ENCODE peak calls at places on chromosomes 7 and 10, in eight cellular contexts. One of them, this sample, is unnamed.

GRCh38 chr7:131166066-131166465 is 161.6 kb upstream of the MKLN1 start:
- DNase-seq in Peyer's patch: no peak
- DNase-seq in pancreas: no peak
- DNase-seq in spleen: no peak
- DNase-seq in testis: no peak
- DNase-seq in heart right ventricle: no peak
- DNase-seq in CD8-positive, alpha-beta T cell: no peak
- DNase-seq in heart left ventricle: no peak
- DNase-seq in this sample: no peak

GRCh38 chr7:17054206-17054605 is 172.4 kb upstream of the AGR3 start:
- DNase-seq in Peyer's patch: no peak
- DNase-seq in pancreas: no peak
- DNase-seq in spleen: no peak
- DNase-seq in testis: no peak
- DNase-seq in heart right ventricle: no peak
- DNase-seq in CD8-positive, alpha-beta T cell: no peak
- DNase-seq in heart left ventricle: no peak
- DNase-seq in this sample: no peak

GRCh38 chr10:17228081-17229015 is at the start of gene VIM:
- DNase-seq in Peyer's patch: peak; percentile 78
- DNase-seq in pancreas: peak; percentile 79
- DNase-seq in spleen: peak; percentile 95
- DNase-seq in testis: peak; percentile 92
- DNase-seq in heart right ventricle: peak; percentile 89
- DNase-seq in CD8-positive, alpha-beta T cell: peak; percentile 65
- DNase-seq in heart left ventricle: peak; percentile 92
- DNase-seq in this sample: peak; percentile 70

GRCh38 chr7:107973861-107974260 is 29.1 kb downstream of the LAMB1 start:
- DNase-seq in Peyer's patch: no peak
- DNase-seq in pancreas: no peak
- DNase-seq in spleen: no peak
- DNase-seq in testis: no peak
- DNase-seq in heart right ventricle: no peak
- DNase-seq in CD8-positive, alpha-beta T cell: no peak
- DNase-seq in heart left ventricle: no peak
- DNase-seq in this sample: no peak

GRCh38 chr10:98577578-98577977 is 130.8 kb upstream of the HPS1 start:
- DNase-seq in Peyer's patch: no peak
- DNase-seq in pancreas: no peak
- DNase-seq in spleen: no peak
- DNase-seq in testis: no peak
- DNase-seq in heart right ventricle: no peak
- DNase-seq in CD8-positive, alpha-beta T cell: no peak
- DNase-seq in heart left ventricle: no peak
- DNase-seq in this sample: no peak

GRCh38 chr10:60334991-60335390 is 54.7 kb downstream of the ANK3 start:
- DNase-seq in Peyer's patch: no peak
- DNase-seq in pancreas: no peak
- DNase-seq in spleen: no peak
- DNase-seq in testis: no peak
- DNase-seq in heart right ventricle: no peak
- DNase-seq in CD8-positive, alpha-beta T cell: no peak
- DNase-seq in heart left ventricle: no peak
- DNase-seq in this sample: no peak

GRCh38 chr7:28135760-28136159 is 44.8 kb downstream of the JAZF1 start:
- DNase-seq in Peyer's patch: no peak
- DNase-seq in pancreas: no peak
- DNase-seq in spleen: no peak
- DNase-seq in testis: no peak
- DNase-seq in heart right ventricle: no peak
- DNase-seq in CD8-positive, alpha-beta T cell: no peak
- DNase-seq in heart left ventricle: no peak
- DNase-seq in this sample: no peak

GRCh38 chr10:95346715-95347401 is 56.1 kb upstream of the PDLIM1 start:
- DNase-seq in Peyer's patch: no peak
- DNase-seq in pancreas: no peak
- DNase-seq in spleen: no peak
- DNase-seq in testis: no peak
- DNase-seq in heart right ventricle: no peak
- DNase-seq in CD8-positive, alpha-beta T cell: no peak
- DNase-seq in heart left ventricle: no peak
- DNase-seq in this sample: no peak

GRCh38 chr7:64619705-64620104 is 46.2 kb upstream of the ZNF107 start:
- DNase-seq in Peyer's patch: no peak
- DNase-seq in pancreas: no peak
- DNase-seq in spleen: no peak
- DNase-seq in testis: no peak
- DNase-seq in heart right ventricle: no peak
- DNase-seq in CD8-positive, alpha-beta T cell: no peak
- DNase-seq in heart left ventricle: no peak
- DNase-seq in this sample: no peak

GRCh38 chr7:120988591-120989299 is at the start of gene CPED1:
- DNase-seq in Peyer's patch: peak; percentile 72
- DNase-seq in pancreas: peak; percentile 51
- DNase-seq in spleen: peak; percentile 92
- DNase-seq in testis: peak; percentile 76
- DNase-seq in heart right ventricle: peak; percentile 84
- DNase-seq in CD8-positive, alpha-beta T cell: no peak
- DNase-seq in heart left ventricle: peak; percentile 89
- DNase-seq in this sample: peak; percentile 61

DNA sequence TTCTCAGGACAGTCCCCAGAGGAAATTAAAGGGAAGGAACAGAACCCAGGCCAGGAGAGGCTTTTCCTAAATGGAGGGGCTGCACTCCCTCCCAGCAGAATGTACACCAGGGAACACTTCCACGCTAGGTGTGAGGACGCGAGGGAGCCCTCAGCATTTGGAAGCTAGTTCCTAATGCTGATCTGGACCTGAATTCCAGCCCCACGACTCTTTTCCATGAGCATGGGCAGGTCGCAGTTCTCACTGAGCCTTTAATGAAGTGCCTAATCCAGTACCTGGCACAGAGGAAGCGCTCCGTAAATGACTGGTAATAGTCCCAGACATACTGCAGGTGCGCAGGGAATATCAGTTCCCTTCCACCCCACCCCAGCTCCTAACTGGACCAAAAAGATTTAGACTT is 1.1 kb downstream of the ALOX5 start:
- DNase-seq in Peyer's patch: no peak
- DNase-seq in pancreas: no peak
- DNase-seq in spleen: peak; percentile 67
- DNase-seq in testis: no peak
- DNase-seq in heart right ventricle: no peak
- DNase-seq in CD8-positive, alpha-beta T cell: no peak
- DNase-seq in heart left ventricle: no peak
- DNase-seq in this sample: no peak
- H3K36me3 ChIP-seq in Peyer's patch: no peaks in the 10 kb centered on the region
- H3K36me3 ChIP-seq in pancreas: no peaks in the 10 kb centered on the region
- H3K36me3 ChIP-seq in spleen: no peaks in the 10 kb centered on the region
- H3K36me3 ChIP-seq in testis: no peaks in the 10 kb centered on the region
- H3K36me3 ChIP-seq in heart right ventricle: no peaks in the 10 kb centered on the region
- H3K36me3 ChIP-seq in CD8-positive, alpha-beta T cell: no peaks in the 10 kb centered on the region
- H3K36me3 ChIP-seq in heart left ventricle: no peaks in the 10 kb centered on the region
- H3K36me3 ChIP-seq in this sample: no peaks in the 10 kb centered on the region

GRCh38 chr7:100102950-100103840 is 1.8 kb downstream of the AP4M1 start:
- DNase-seq in Peyer's patch: no peak
- DNase-seq in pancreas: no peak
- DNase-seq in spleen: no peak
- DNase-seq in testis: no peak
- DNase-seq in heart right ventricle: no peak
- DNase-seq in CD8-positive, alpha-beta T cell: no peak
- DNase-seq in heart left ventricle: no peak
- DNase-seq in this sample: no peak
- H3K36me3 ChIP-seq in Peyer's patch: peaks cover 66% of the 10 kb centered on the region
- H3K36me3 ChIP-seq in pancreas: no peaks in the 10 kb centered on the region
- H3K36me3 ChIP-seq in spleen: peaks cover 38% of the 10 kb centered on the region
- H3K36me3 ChIP-seq in testis: no peaks in the 10 kb centered on the region
- H3K36me3 ChIP-seq in heart right ventricle: peaks cover 64% of the 10 kb centered on the region
- H3K36me3 ChIP-seq in CD8-positive, alpha-beta T cell: peaks cover 11% of the 10 kb centered on the region
- H3K36me3 ChIP-seq in heart left ventricle: peaks cover 6% of the 10 kb centered on the region
- H3K36me3 ChIP-seq in this sample: peaks cover 34% of the 10 kb centered on the region

GRCh38 chr7:36589391-36589790 is 134.9 kb downstream of the AOAH start:
- DNase-seq in Peyer's patch: no peak
- DNase-seq in pancreas: no peak
- DNase-seq in spleen: no peak
- DNase-seq in testis: no peak
- DNase-seq in heart right ventricle: no peak
- DNase-seq in CD8-positive, alpha-beta T cell: no peak
- DNase-seq in heart left ventricle: no peak
- DNase-seq in this sample: no peak

GRCh38 chr7:36594445-36594844 is 129.8 kb downstream of the AOAH start:
- DNase-seq in Peyer's patch: no peak
- DNase-seq in pancreas: no peak
- DNase-seq in spleen: no peak
- DNase-seq in testis: no peak
- DNase-seq in heart right ventricle: no peak
- DNase-seq in CD8-positive, alpha-beta T cell: no peak
- DNase-seq in heart left ventricle: no peak
- DNase-seq in this sample: no peak

GRCh38 chr7:36597099-36597773 is 127.1 kb downstream of the AOAH start:
- DNase-seq in Peyer's patch: no peak
- DNase-seq in pancreas: no peak
- DNase-seq in spleen: no peak
- DNase-seq in testis: no peak
- DNase-seq in heart right ventricle: no peak
- DNase-seq in CD8-positive, alpha-beta T cell: no peak
- DNase-seq in heart left ventricle: no peak
- DNase-seq in this sample: no peak

DNA sequence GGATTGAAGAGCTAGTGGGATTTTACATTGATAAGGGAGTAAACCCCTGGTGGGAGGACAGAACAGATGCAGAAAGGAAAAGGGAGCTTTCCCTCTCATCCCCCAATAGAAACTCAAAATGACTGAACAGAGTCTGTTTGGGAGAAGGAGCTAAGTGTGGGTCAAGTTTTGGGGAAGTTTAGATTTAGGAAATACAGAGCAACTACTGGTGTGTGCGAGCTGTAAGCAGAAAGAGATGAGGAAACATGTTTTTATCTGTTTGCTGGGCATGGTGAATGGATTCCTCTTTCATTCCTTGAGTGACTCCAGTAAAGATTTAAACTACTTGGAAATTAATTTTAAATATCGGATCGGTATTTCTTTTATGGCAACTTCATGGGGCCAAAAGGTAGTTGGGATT is 132.7 kb downstream of the AOAH start:
- DNase-seq in Peyer's patch: no peak
- DNase-seq in pancreas: no peak
- DNase-seq in spleen: no peak
- DNase-seq in testis: no peak
- DNase-seq in heart right ventricle: no peak
- DNase-seq in CD8-positive, alpha-beta T cell: no peak
- DNase-seq in heart left ventricle: no peak
- DNase-seq in this sample: no peak
- H3K36me3 ChIP-seq in Peyer's patch: no peaks in the 10 kb centered on the region
- H3K36me3 ChIP-seq in pancreas: no peaks in the 10 kb centered on the region
- H3K36me3 ChIP-seq in spleen: peaks cover 6% of the 10 kb centered on the region
- H3K36me3 ChIP-seq in testis: no peaks in the 10 kb centered on the region
- H3K36me3 ChIP-seq in heart right ventricle: no peaks in the 10 kb centered on the region
- H3K36me3 ChIP-seq in CD8-positive, alpha-beta T cell: peaks cover 13% of the 10 kb centered on the region
- H3K36me3 ChIP-seq in heart left ventricle: no peaks in the 10 kb centered on the region
- H3K36me3 ChIP-seq in this sample: no peaks in the 10 kb centered on the region

GRCh38 chr7:23458044-23458443 is 12.2 kb downstream of the IGF2BP3 start:
- DNase-seq in Peyer's patch: no peak
- DNase-seq in pancreas: no peak
- DNase-seq in spleen: no peak
- DNase-seq in testis: no peak
- DNase-seq in heart right ventricle: no peak
- DNase-seq in CD8-positive, alpha-beta T cell: no peak
- DNase-seq in heart left ventricle: no peak
- DNase-seq in this sample: no peak

GRCh38 chr7:23450518-23450917 is 19.8 kb downstream of the IGF2BP3 start:
- DNase-seq in Peyer's patch: no peak
- DNase-seq in pancreas: no peak
- DNase-seq in spleen: no peak
- DNase-seq in testis: no peak
- DNase-seq in heart right ventricle: no peak
- DNase-seq in CD8-positive, alpha-beta T cell: no peak
- DNase-seq in heart left ventricle: no peak
- DNase-seq in this sample: no peak

GRCh38 chr7:23456093-23456492 is 14.2 kb downstream of the IGF2BP3 start:
- DNase-seq in Peyer's patch: no peak
- DNase-seq in pancreas: no peak
- DNase-seq in spleen: no peak
- DNase-seq in testis: no peak
- DNase-seq in heart right ventricle: no peak
- DNase-seq in CD8-positive, alpha-beta T cell: no peak
- DNase-seq in heart left ventricle: no peak
- DNase-seq in this sample: no peak

GRCh38 chr7:23449941-23450340 is 20.4 kb downstream of the IGF2BP3 start:
- DNase-seq in Peyer's patch: no peak
- DNase-seq in pancreas: no peak
- DNase-seq in spleen: no peak
- DNase-seq in testis: no peak
- DNase-seq in heart right ventricle: no peak
- DNase-seq in CD8-positive, alpha-beta T cell: no peak
- DNase-seq in heart left ventricle: no peak
- DNase-seq in this sample: no peak

DNA sequence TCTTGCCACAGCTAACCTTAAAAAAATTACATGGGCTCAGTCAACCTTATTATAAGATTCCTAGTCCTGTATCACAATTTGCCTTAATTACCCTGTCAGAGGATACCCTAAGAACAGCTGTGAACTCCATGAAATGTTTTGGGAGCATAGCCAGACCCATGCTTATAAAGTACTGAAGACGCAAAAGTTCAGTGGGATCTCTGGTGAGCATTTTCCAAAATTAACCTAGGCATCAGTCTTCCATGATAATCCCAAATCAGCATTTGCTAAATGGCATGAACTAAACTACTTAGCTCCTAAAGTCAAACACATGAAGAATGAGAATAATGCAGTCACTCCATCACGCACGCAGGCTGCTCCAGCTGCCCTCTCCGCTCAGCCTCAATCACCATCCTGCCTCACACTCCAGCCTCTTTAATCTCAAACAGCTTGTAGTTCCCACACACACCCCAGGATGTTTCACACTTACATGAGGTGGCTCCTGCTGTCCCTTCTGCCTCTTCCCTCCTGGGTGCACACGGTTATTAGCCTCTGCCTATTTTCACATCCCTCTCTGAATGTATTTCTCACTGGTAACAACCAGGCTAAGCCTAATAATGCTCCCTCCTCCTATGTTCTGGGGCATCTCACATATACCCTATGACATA is 15.3 kb downstream of the IGF2BP3 start:
- DNase-seq in Peyer's patch: no peak
- DNase-seq in pancreas: no peak
- DNase-seq in spleen: no peak
- DNase-seq in testis: no peak
- DNase-seq in heart right ventricle: no peak
- DNase-seq in CD8-positive, alpha-beta T cell: no peak
- DNase-seq in heart left ventricle: no peak
- DNase-seq in this sample: no peak
- H3K36me3 ChIP-seq in Peyer's patch: no peaks in the 10 kb centered on the region
- H3K36me3 ChIP-seq in pancreas: no peaks in the 10 kb centered on the region
- H3K36me3 ChIP-seq in spleen: no peaks in the 10 kb centered on the region
- H3K36me3 ChIP-seq in testis: no peaks in the 10 kb centered on the region
- H3K36me3 ChIP-seq in heart right ventricle: no peaks in the 10 kb centered on the region
- H3K36me3 ChIP-seq in CD8-positive, alpha-beta T cell: no peaks in the 10 kb centered on the region
- H3K36me3 ChIP-seq in heart left ventricle: no peaks in the 10 kb centered on the region
- H3K36me3 ChIP-seq in this sample: peaks cover 48% of the 10 kb centered on the region